ENCODE peak calls at places on chromosomes 4 and X, in six cellular contexts. Q, O, T, D, A and K are unnamed samples.

GRCh38 chrX:137194164-137194563 is 160.4 kb upstream of the GPR101 start:
- DNase-seq in A (peak), D (peak), Q (peak), O (peak), T (peak), K (peak)

GRCh38 chr4:143511906-143512305 is 1.6 kb upstream of the SMARCA5 start:
- DNase-seq in A (no peak), O (no peak), Q (no peak), T (no peak), D (no peak), K (no peak)

GRCh38 chr4:7928711-7929505 is 10.8 kb downstream of the AFAP1 start:
- DNase-seq in Q (no peak), T (no peak), O (no peak), D (no peak), A (peak), K (no peak)

GRCh38 chrX:116272328-116272727 is 101.8 kb downstream of the AGTR2 start:
- DNase-seq in Q (peak), D (no peak), A (no peak), T (no peak), O (peak), K (no peak)

GRCh38 chr4:87632469-87632868 is 17.6 kb upstream of the DMP1 start:
- DNase-seq in T (no peak), Q (no peak), O (no peak), A (no peak), D (no peak), K (no peak)

GRCh38 chr4:66564901-66565648 is 894.8 kb upstream of the EPHA5 start:
- DNase-seq in Q (peak), D (no peak), A (no peak), T (no peak), O (no peak), K (peak)

GRCh38 chr4:791201-791865 is 34.6 kb downstream of the CPLX1 start:
- DNase-seq in A (no peak), D (no peak), O (no peak), T (no peak), Q (no peak), K (no peak)

GRCh38 chr4:54173281-54173912 is 55.7 kb upstream of the PDGFRA start:
- DNase-seq in T (no peak), Q (no peak), O (no peak), A (no peak), D (no peak), K (no peak)

GRCh38 chr4:950136-951020 is 18.1 kb downstream of the TMEM175 start:
- DNase-seq in Q (no peak), D (no peak), T (no peak), O (no peak), A (no peak), K (no peak)

GRCh38 chrX:150548684-150549083 is 19.7 kb upstream of the MTM1 start:
- DNase-seq in Q (peak), D (no peak), T (no peak), O (no peak), A (no peak), K (no peak)

GRCh38 chr4:42923431-42923830 is 30.9 kb downstream of the GRXCR1 start:
- DNase-seq in A (no peak), D (no peak), T (no peak), Q (no peak), O (no peak), K (no peak)

DNA sequence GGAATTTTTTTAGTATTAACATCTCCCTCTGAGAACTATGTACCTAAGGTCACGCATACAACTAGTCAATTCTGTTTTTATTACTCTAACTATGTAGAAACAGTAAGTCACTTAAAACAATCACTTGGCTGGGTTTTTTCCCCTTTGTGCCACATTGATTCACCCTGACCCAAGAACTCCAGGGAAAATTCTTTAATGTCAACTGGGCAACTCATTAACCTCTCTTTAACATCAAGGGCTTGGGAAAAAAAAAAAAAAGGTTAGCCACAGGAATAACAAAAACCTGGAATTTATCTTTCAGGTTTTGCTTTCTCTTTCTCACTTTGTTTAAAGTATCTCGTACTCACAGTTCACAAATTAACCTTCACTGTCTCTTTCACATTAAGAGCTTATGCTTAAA is 8.1 kb downstream of the RPL9 start:
- DNase-seq in T (no peak), O (no peak), Q (no peak), A (peak), D (no peak), K (no peak)
- TF ChIP-seq BHLHE40 in T (no peak), O (no peak), Q (no peak), A (no peak), D (no peak), K (no peak)

DNA sequence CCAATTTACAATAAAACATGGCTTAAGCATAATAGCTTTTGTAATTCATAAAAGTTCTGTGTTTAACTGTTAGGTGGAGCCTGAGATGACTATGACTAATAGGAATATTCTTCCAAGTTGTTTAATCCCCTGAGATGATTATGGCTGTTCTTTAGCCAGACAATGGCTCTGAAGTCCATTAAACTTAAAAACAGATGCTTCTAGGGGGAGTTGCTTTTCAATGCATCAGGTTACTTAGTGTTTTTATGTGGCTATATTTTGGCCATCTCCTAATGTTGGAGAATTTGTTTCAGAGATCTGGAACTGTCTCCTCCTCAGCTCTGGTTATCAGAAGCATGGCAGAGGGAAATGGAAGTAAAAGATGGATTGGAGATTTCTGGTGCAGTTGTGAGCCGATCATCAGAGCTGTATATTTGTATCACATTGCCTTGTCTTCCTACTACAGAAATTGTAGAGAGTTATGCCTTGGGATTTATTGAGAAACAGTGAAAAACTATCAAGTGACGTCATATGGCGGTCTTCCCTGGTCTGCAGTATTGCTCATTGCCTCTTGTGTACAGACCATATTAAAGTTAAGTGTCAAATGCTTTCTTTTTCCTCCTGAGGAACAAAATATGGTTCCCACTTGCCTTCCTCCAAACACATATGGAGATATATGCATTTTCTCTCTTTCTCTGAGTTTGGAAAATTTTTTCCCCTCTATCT is 29.7 kb downstream of the SGMS2 start:
- DNase-seq in T (no peak), D (no peak), A (no peak), Q (peak), O (no peak), K (no peak)
- TF ChIP-seq BHLHE40 in T (no peak), D (no peak), A (no peak), Q (no peak), O (no peak), K (no peak)

DNA sequence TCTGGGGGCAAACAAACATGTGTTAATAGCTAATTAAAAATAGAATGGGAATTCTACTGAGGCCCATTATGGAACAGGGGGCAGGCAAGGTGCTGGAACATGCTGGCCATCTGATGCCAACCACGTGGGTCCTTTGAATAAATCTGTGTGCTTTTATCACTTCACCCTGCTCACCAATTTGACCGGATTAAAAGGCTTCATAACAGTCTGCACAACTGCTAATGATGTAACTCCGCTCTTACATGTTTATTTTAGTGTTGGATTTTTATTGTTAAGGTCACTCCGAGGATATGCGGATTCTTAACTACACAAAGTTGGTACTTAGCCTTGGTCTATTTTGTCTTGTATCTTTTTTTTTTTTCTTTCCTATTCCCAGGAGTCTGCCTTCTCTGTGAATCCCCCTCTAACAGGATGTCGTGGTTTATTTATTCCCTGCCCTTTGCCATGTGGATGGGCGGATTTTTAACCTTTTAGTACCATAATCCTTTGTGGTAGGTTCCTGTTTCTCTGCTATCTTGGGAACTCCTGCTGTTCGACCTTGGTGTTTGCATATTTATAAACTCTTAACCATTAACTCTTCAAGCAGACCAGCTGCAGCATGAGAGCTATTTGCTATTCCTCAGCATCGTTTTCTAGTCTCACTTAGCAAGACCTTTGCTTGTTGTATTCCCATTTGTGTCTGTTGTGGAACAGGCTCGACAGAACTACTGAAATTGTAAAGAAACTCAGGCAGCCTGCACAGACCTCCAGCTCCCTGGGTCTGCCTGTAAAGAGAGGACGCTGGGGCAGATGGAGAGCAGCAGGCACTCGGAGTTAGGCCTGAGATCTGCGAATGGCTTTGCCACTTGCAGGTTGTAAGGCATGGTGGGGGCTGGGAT is 38.0 kb downstream of the TRIM2 start:
- DNase-seq in D (no peak), Q (peak), A (peak), T (no peak), O (no peak), K (peak)
- TF ChIP-seq BHLHE40 in D (no peak), Q (no peak), A (no peak), T (no peak), O (no peak), K (no peak)

DNA sequence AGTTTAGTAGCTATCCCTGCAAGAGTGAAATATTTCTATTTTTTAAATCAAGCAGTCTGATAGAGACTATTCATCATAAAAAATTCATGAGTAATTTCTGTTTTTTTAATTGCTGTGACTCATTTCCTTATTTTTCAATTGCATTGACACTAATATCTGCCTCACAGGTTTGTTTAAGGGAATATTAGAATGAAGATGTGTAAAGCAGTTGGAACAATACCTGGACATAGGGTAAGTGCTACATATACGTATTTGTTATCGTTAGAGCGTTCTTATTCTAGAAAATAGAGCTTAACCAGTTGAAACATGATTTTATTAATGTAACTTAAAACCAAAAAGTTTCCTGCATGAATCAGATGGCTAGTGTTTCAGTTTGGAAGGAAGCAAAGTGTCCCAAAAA is 2211.3 kb downstream of the PCDH7 start:
- DNase-seq in T (no peak), O (no peak), A (no peak), D (no peak), Q (no peak), K (no peak)
- TF ChIP-seq BHLHE40 in T (no peak), O (no peak), A (no peak), D (no peak), Q (no peak), K (no peak)

GRCh38 chr4:127622923-127623754 is 9.6 kb upstream of the INTU start:
- DNase-seq in O (peak), A (peak), T (no peak), D (no peak), Q (peak), K (peak)
- TF ChIP-seq BHLHE40 in O (no peak), A (no peak), T (no peak), D (no peak), Q (no peak), K (no peak)